ENCODE peak calls at places on chromosomes 3 and 15, in nine cellular contexts. L is NCI-H2081, W is iPS-NIHi11, T is sigmoid colon, V is psoas muscle, J is frontal cortex, S is HT-29, F is ELR, O is activated T-helper 1 cell treated with Interleukin-2 at 50 U/mL for 16 hours. P is an unnamed sample.

GRCh38 chr3:115581347-115582135 is 41.8 kb upstream of the GAP43 start:
- DNase-seq in L (no peak), W (no peak), T (no peak), V (peak), J (no peak), S (no peak), F (peak), O (no peak), P (no peak)

GRCh38 chr3:191963182-191963581 is 502.2 kb downstream of the PYDC2 start:
- DNase-seq in L (no peak), W (peak), T (no peak), V (no peak), J (no peak), S (no peak), F (peak), O (no peak), P (no peak)

GRCh38 chr15:71654714-71655174 is 155.6 kb upstream of the NR2E3 start:
- DNase-seq in L (peak), W (no peak), T (no peak), V (no peak), J (no peak), S (no peak), F (no peak), O (no peak), P (no peak)

GRCh38 chr3:186004671-186005070 is 66.9 kb upstream of the TRA2B start:
- DNase-seq in L (no peak), W (no peak), T (no peak), V (no peak), J (no peak), S (no peak), F (no peak), O (no peak), P (no peak)

GRCh38 chr3:119295816-119296484 is 1.8 kb downstream of the ARHGAP31 start:
- DNase-seq in L (no peak), W (no peak), T (no peak), V (no peak), J (no peak), S (no peak), F (peak), O (no peak), P (no peak)

GRCh38 chr3:46266598-46266997 is 24.3 kb downstream of the CCR3 start:
- DNase-seq in L (no peak), W (no peak), T (no peak), V (no peak), J (no peak), S (no peak), F (peak), O (no peak), P (no peak)

GRCh38 chr15:40297356-40297755 is 10.4 kb downstream of the PLCB2 start:
- DNase-seq in L (no peak), W (no peak), T (no peak), V (no peak), J (no peak), S (no peak), F (no peak), O (no peak), P (no peak)

GRCh38 chr15:22838292-22839042 is at the start of gene NIPA2:
- DNase-seq in L (peak), W (peak), T (peak), V (peak), J (peak), S (peak), F (peak), O (peak), P (peak)

GRCh38 chr3:24237971-24238767 is 256.5 kb downstream of the THRB start:
- DNase-seq in L (peak), W (peak), T (no peak), V (no peak), J (peak), S (peak), F (peak), O (no peak), P (no peak)

GRCh38 chr15:57866149-57866736 is 159.7 kb downstream of the POLR2M start:
- DNase-seq in L (peak), W (peak), T (no peak), V (peak), J (no peak), S (peak), F (peak), O (peak), P (no peak)

GRCh38 chr3:111724694-111725093 is 129.5 kb upstream of the ZBED2 start:
- DNase-seq in L (no peak), W (no peak), T (no peak), V (no peak), J (no peak), S (no peak), F (no peak), O (no peak), P (no peak)

GRCh38 chr15:68315495-68316007 is 38.0 kb downstream of the FEM1B start:
- DNase-seq in L (peak), W (peak), T (no peak), V (no peak), J (no peak), S (no peak), F (no peak), O (no peak), P (no peak)

GRCh38 chr3:152229692-152230091 is 39.0 kb upstream of the MBNL1 start:
- DNase-seq in L (no peak), W (no peak), T (no peak), V (no peak), J (no peak), S (no peak), F (no peak), O (no peak), P (no peak)

GRCh38 chr15:85563328-85563727 is 182.9 kb downstream of the AKAP13 start:
- DNase-seq in L (no peak), W (no peak), T (no peak), V (no peak), J (no peak), S (peak), F (no peak), O (no peak), P (no peak)

GRCh38 chr3:11201246-11202024 is 47.1 kb downstream of the HRH1 start:
- DNase-seq in L (no peak), W (no peak), T (no peak), V (no peak), J (no peak), S (no peak), F (peak), O (no peak), P (no peak)

GRCh38 chr3:174973465-174973864 is 114.3 kb downstream of the NAALADL2 start:
- DNase-seq in L (no peak), W (no peak), T (no peak), V (no peak), J (no peak), S (peak), F (no peak), O (no peak), P (no peak)

GRCh38 chr3:4323246-4324027 is 20.3 kb downstream of the SETMAR start:
- DNase-seq in L (no peak), W (no peak), T (no peak), V (no peak), J (no peak), S (no peak), F (no peak), O (no peak), P (no peak)

GRCh38 chr15:74269362-74270035 is 33.4 kb downstream of the CCDC33 start:
- DNase-seq in L (peak), W (no peak), T (no peak), V (no peak), J (no peak), S (no peak), F (no peak), O (no peak), P (no peak)

GRCh38 chr3:125141596-125142417 is 70.7 kb downstream of the SLC12A8 start:
- DNase-seq in L (no peak), W (peak), T (peak), V (peak), J (peak), S (no peak), F (peak), O (peak), P (no peak)

GRCh38 chr3:55885721-55886120 is 398.6 kb upstream of the WNT5A start:
- DNase-seq in L (no peak), W (peak), T (no peak), V (no peak), J (no peak), S (peak), F (peak), O (no peak), P (no peak)

GRCh38 chr15:95840004-95840403 is 490.5 kb upstream of the NR2F2 start:
- DNase-seq in L (no peak), W (no peak), T (peak), V (peak), J (no peak), S (no peak), F (peak), O (no peak), P (peak)

GRCh38 chr3:112856537-112856936 is 9.9 kb upstream of the CD200R1L start:
- DNase-seq in L (no peak), W (no peak), T (no peak), V (no peak), J (no peak), S (no peak), F (no peak), O (no peak), P (no peak)

GRCh38 chr3:31341130-31341529 is 191.6 kb upstream of the STT3B start:
- DNase-seq in L (no peak), W (peak), T (no peak), V (no peak), J (no peak), S (peak), F (peak), O (no peak), P (no peak)

GRCh38 chr3:88589131-88589530 is 439.4 kb downstream of the C3orf38 start:
- DNase-seq in L (no peak), W (no peak), T (no peak), V (no peak), J (no peak), S (no peak), F (no peak), O (no peak), P (no peak)

GRCh38 chr3:45333549-45333948 is 54.8 kb upstream of the LARS2 start:
- DNase-seq in L (no peak), W (no peak), T (no peak), V (no peak), J (no peak), S (no peak), F (peak), O (no peak), P (no peak)

GRCh38 chr3:2099779-2100191 is 1.1 kb downstream of the CNTN4 start:
- DNase-seq in L (peak), W (no peak), T (no peak), V (no peak), J (no peak), S (no peak), F (no peak), O (no peak), P (no peak)

GRCh38 chr15:73081321-73081958 is 29.2 kb downstream of the NEO1 start:
- DNase-seq in L (peak), W (no peak), T (no peak), V (peak), J (no peak), S (peak), F (peak), O (no peak), P (no peak)

GRCh38 chr3:123080864-123081562 is 14.2 kb downstream of the PDIA5 start:
- DNase-seq in L (no peak), W (no peak), T (no peak), V (no peak), J (no peak), S (no peak), F (no peak), O (no peak), P (peak)

GRCh38 chr3:183315739-183316138 is 62.7 kb downstream of the B3GNT5 start:
- DNase-seq in L (no peak), W (no peak), T (no peak), V (no peak), J (no peak), S (no peak), F (no peak), O (no peak), P (no peak)

GRCh38 chr3:55357796-55358195 is 129.3 kb downstream of the WNT5A start:
- DNase-seq in L (no peak), W (no peak), T (no peak), V (no peak), J (no peak), S (no peak), F (no peak), O (no peak), P (no peak)

GRCh38 chr3:192825657-192826200 is 91.9 kb downstream of the MB21D2 start:
- DNase-seq in L (peak), W (no peak), T (no peak), V (no peak), J (no peak), S (peak), F (no peak), O (no peak), P (no peak)

GRCh38 chr15:68379058-68379758 is 52.8 kb downstream of the ITGA11 start:
- DNase-seq in L (no peak), W (no peak), T (peak), V (no peak), J (no peak), S (no peak), F (no peak), O (no peak), P (no peak)